ENCODE peak calls at places on chromosome 3, in eight cellular contexts. D, U, H, M, B, S, Y and E are unnamed samples.

GRCh38 chr3:116927918-116928317 is 218.3 kb downstream of the TUSC7 start:
- DNase-seq in D (no peak), U (no peak), H (no peak), M (no peak), B (no peak), S (no peak), Y (no peak), E (no peak)

GRCh38 chr3:52742418-52743041 is 28.2 kb downstream of the NEK4 start:
- DNase-seq in D (peak), U (no peak), H (peak), M (no peak), B (peak), S (peak), Y (peak), E (no peak)

GRCh38 chr3:20137642-20138041 is 48.4 kb downstream of the SGO1 start:
- DNase-seq in D (no peak), U (no peak), H (no peak), M (no peak), B (no peak), S (no peak), Y (no peak), E (no peak)

GRCh38 chr3:170867143-170867542 is 2.9 kb downstream of the RPL22L1 start:
- DNase-seq in D (no peak), U (no peak), H (no peak), M (no peak), B (no peak), S (no peak), Y (no peak), E (no peak)

GRCh38 chr3:195895900-195896360 is 12.4 kb downstream of the TNK2 start:
- DNase-seq in D (no peak), U (no peak), H (no peak), M (peak), B (peak), S (peak), Y (peak), E (no peak)

GRCh38 chr3:36451816-36452215 is 71.5 kb downstream of the STAC start:
- DNase-seq in D (no peak), U (no peak), H (no peak), M (no peak), B (no peak), S (no peak), Y (no peak), E (no peak)

GRCh38 chr3:31077021-31077601 is 182.7 kb upstream of the GADL1 start:
- DNase-seq in D (peak), U (peak), H (peak), M (no peak), B (no peak), S (peak), Y (peak), E (peak)

GRCh38 chr3:136353461-136353860 is 103.3 kb downstream of the PCCB start:
- DNase-seq in D (no peak), U (no peak), H (no peak), M (no peak), B (peak), S (no peak), Y (no peak), E (no peak)

GRCh38 chr3:38154625-38155255 is 10.6 kb upstream of the OXSR1 start:
- DNase-seq in D (no peak), U (no peak), H (no peak), M (no peak), B (no peak), S (no peak), Y (no peak), E (no peak)

GRCh38 chr3:194306771-194307640 is 44.1 kb downstream of the CPN2 start:
- DNase-seq in D (no peak), U (no peak), H (no peak), M (no peak), B (peak), S (no peak), Y (no peak), E (no peak)

GRCh38 chr3:194307849-194308248 is 43.3 kb downstream of the CPN2 start:
- DNase-seq in D (no peak), U (no peak), H (no peak), M (no peak), B (no peak), S (no peak), Y (no peak), E (no peak)

GRCh38 chr3:194310516-194310915 is 40.6 kb downstream of the CPN2 start:
- DNase-seq in D (no peak), U (no peak), H (no peak), M (no peak), B (no peak), S (no peak), Y (no peak), E (no peak)

GRCh38 chr3:194310060-194310481 is 41.1 kb downstream of the CPN2 start:
- DNase-seq in D (no peak), U (no peak), H (no peak), M (no peak), B (no peak), S (no peak), Y (no peak), E (no peak)

DNA sequence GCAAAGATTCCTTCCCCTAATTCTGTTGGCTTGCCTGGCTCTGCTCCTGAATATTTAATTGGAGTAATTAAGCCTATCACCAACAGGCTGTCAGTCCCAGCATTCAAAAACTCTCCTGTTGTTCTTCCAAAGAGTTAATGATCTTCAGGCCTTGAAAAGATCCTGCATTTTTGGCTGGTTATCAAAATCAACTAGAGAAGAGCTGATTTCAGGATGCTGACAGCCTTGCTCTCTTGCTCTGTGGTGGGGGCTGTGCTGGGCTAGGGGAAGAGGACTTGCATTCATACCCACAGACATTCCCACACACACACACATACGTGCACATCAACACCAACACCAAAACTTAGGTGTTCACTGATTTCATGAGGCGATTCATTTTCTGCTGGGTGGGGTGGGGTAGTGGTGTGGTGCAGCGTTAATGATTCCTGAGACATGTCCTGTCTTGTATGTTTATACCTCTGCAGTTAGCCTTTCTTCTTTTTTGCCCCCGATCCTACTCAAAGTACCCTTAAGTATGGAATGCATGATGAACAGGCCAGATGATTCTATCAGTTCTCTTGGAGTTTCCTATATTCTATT is 42.4 kb downstream of the CPN2 start:
- DNase-seq in D (no peak), U (no peak), H (no peak), M (no peak), B (no peak), S (peak), Y (no peak), E (no peak)
- TF ChIP-seq CTCF in D (no peak), U (no peak), H (no peak), M (no peak), B (no peak), S (no peak), Y (no peak), E (no peak)

GRCh38 chr3:187971629-187972028 is 182.3 kb upstream of the LPP start:
- DNase-seq in D (no peak), U (no peak), H (no peak), M (no peak), B (no peak), S (no peak), Y (no peak), E (no peak)
- TF ChIP-seq CTCF in D (no peak), U (no peak), H (peak), M (no peak), B (no peak), S (no peak), Y (no peak), E (no peak)

DNA sequence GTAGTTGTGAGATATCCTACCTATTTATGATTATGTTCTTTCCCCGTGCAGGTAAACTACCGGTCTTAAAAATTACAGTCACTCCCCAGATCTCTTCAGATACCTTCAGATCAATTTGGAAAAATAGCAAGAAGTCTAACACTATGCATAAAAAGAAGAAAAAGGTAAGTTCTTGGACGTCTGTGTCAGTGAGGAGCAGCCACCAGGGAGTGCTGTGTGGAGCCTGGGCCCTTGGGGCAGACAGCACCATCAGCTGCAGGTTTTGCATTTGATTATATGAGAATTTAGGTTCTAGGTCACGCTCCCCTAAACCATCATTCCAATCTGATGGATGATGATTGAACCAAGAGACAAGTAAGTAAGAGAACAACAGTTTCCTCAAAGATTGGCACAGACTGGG is 8.9 kb upstream of the RNF7 start:
- DNase-seq in D (no peak), U (no peak), H (no peak), M (no peak), B (no peak), S (no peak), Y (no peak), E (no peak)
- TF ChIP-seq CTCF in D (peak), U (no peak), H (peak), M (no peak), B (no peak), S (no peak), Y (no peak), E (no peak)

DNA sequence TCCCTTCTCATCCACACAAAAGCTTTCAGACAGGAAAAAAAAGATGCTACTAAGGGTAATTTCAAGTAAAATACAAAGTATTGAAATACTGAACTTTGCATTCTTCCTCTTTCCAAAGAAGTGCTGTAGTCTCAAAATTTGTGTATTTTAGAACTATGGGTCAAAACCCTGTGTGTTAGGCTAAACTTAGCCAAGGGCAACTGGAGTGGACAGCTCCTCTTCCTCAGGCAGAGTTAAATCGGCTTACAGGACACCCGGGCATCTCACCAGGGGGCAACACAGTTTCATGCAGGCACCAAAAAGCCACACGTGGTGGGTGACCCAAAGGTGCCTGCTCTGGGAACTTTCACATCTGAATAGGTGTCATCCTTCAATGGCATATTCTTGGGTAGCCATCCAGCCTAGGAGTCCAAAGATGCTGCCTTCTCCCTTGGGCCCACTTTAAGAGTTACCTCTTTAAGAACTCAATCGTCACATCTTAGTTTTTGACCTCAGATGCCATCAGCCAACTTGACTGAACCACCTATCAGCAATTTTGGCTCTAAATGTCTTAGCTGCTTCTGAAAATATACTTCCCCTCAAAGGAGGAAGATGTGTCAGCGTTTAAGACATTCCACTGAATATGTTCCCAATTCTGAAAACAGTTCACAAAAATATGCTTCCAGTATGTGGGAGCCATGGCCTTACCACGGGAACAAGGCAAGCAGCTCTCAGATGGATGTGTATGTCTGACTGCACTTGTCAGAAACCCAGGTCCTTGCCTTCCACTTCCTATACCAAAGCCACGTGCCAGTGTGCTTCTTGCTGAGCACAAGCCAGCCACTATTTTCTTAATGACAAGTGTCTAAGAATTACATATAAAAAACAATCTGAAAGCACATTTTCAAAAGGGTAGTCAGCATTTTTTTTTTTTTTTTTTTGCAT is 32.3 kb upstream of the MUC13 start:
- DNase-seq in D (no peak), U (no peak), H (no peak), M (no peak), B (no peak), S (no peak), Y (no peak), E (no peak)
- TF ChIP-seq CTCF in D (no peak), U (no peak), H (no peak), M (no peak), B (no peak), S (no peak), Y (no peak), E (no peak)

GRCh38 chr3:167382127-167382526 is 2.0 kb upstream of the ZBBX start:
- DNase-seq in D (no peak), U (no peak), H (no peak), M (no peak), B (no peak), S (no peak), Y (no peak), E (no peak)
- TF ChIP-seq CTCF in D (no peak), U (no peak), H (no peak), M (no peak), B (no peak), S (no peak), Y (no peak), E (no peak)